ENCODE peak calls at places on chromosome 11, in ten cellular contexts. U is fibroblast of pulmonary artery; O is stimulated activated CD4-positive, alpha-beta T cell treated with anti-CD3 and anti-CD28 coated beads, Interleukin-1b, Interleukin-23, amount 100 ng/mL, for 1 hour; H is foreskin melanocyte; T is GM04504; N is NCI-H1694; F is H1; J is activated T-helper 9 cell treated with anti-CD3 and anti-CD28 coated beads, Interleukin-2, amount 50 U/mL, for 16 hours; K is stimulated activated CD8-positive, alpha-beta memory T cell treated with anti-CD3 and anti-CD28 coated beads, Interleukin-4, amount 100 ng/mL, for 1 hour; W is left ventricle myocardium inferior. C is an unnamed sample.

GRCh38 chr11:29127456-29127855 is 889.4 kb downstream of the KCNA4 start:
- DNase-seq in J (no peak), U (no peak), W (no peak), N (no peak), K (no peak), H (no peak), T (no peak), F (no peak), O (no peak), C (no peak)

GRCh38 chr11:131025020-131025419 is 108.7 kb upstream of the SNX19 start:
- DNase-seq in N (no peak), J (no peak), F (no peak), O (no peak), H (no peak), W (no peak), K (no peak), U (peak; percentile 63), T (peak; percentile 16), C (no peak)

GRCh38 chr11:118618115-118618990 is 10.9 kb downstream of the PHLDB1 start:
- DNase-seq in T (no peak), N (no peak), O (no peak), U (peak; percentile 93), F (no peak), J (no peak), H (peak; percentile 89), W (peak; percentile 79), K (no peak), C (no peak)

GRCh38 chr11:96113100-96113710 is 189.3 kb upstream of the MTMR2 start:
- DNase-seq in F (no peak), J (no peak), W (no peak), K (no peak), T (no peak), N (no peak), H (peak; percentile 53), O (no peak), U (peak; percentile 75), C (no peak)

GRCh38 chr11:95920460-95921105 is 3.3 kb downstream of the MTMR2 start:
- DNase-seq in J (no peak), T (no peak), K (no peak), N (no peak), W (no peak), H (no peak), F (no peak), O (no peak), U (peak; percentile 56), C (no peak)

GRCh38 chr11:123457187-123457770 is 27.2 kb downstream of the GRAMD1B start:
- DNase-seq in J (no peak), O (no peak), K (no peak), H (peak; percentile 65), F (no peak), N (no peak), T (no peak), U (peak; percentile 83), W (no peak), C (no peak)

GRCh38 chr11:69080361-69080973 is 31.7 kb downstream of the TPCN2 start:
- DNase-seq in F (no peak), O (no peak), W (no peak), H (no peak), N (no peak), T (no peak), J (no peak), U (no peak), K (no peak), C (no peak)

GRCh38 chr11:106442032-106442431 is 364.6 kb downstream of the AASDHPPT start:
- DNase-seq in J (no peak), F (no peak), T (no peak), H (no peak), W (no peak), N (no peak), K (no peak), U (no peak), O (no peak), C (no peak)

GRCh38 chr11:2217211-2218081 is 45.8 kb upstream of the TH start:
- DNase-seq in N (no peak), T (no peak), O (no peak), H (no peak), K (no peak), W (no peak), J (no peak), U (no peak), F (no peak), C (no peak)

GRCh38 chr11:47399860-47400812 is 8.3 kb upstream of the SLC39A13 start:
- DNase-seq in F (no peak), H (no peak), W (peak; percentile 48), U (no peak), K (peak; percentile 16), J (peak; percentile 32), O (no peak), T (no peak), N (no peak), C (no peak)

GRCh38 chr11:65427691-65428577 is 5.3 kb downstream of the NEAT1 start:
- DNase-seq in U (peak; percentile 85), F (no peak), W (no peak), J (no peak), O (no peak), N (no peak), H (peak; percentile 70), K (no peak), T (peak; percentile 78), C (no peak)

GRCh38 chr11:124762077-124762623 is at the start of gene ESAM:
- DNase-seq in U (no peak), N (no peak), W (peak; percentile 59), H (no peak), T (no peak), J (peak; percentile 58), F (no peak), O (no peak), K (peak; percentile 49), C (no peak)

GRCh38 chr11:88656960-88657738 is 319.6 kb upstream of the CTSC start:
- DNase-seq in W (no peak), K (no peak), T (no peak), F (no peak), J (no peak), O (no peak), U (no peak), H (no peak), N (no peak), C (no peak)

GRCh38 chr11:117722074-117722473 is 74.9 kb downstream of the DSCAML1 start:
- DNase-seq in T (no peak), H (no peak), N (no peak), J (no peak), W (no peak), F (no peak), U (no peak), O (no peak), K (no peak), C (no peak)

GRCh38 chr11:27390318-27390958 is 27.4 kb upstream of the CCDC34 start:
- DNase-seq in T (no peak), W (no peak), K (no peak), N (no peak), O (no peak), U (no peak), F (no peak), J (no peak), H (no peak), C (no peak)

GRCh38 chr11:406796-407650 is 7.8 kb downstream of the SIGIRR start:
- DNase-seq in H (peak; percentile 71), J (peak; percentile 84), N (no peak), K (peak; percentile 89), F (peak; percentile 57), O (peak; percentile 64), T (peak; percentile 35), W (peak; percentile 83), U (peak; percentile 82), C (no peak)